ENCODE peak calls at places on chromosome 2, in eight cellular contexts. One of them, this sample, is unnamed.

GRCh38 chr2:6879011-6879410 is 1.4 kb downstream of the RSAD2 start:
- DNase-seq in breast epithelium: no peak
- DNase-seq in AG04449: no peak
- DNase-seq in cardiac muscle cell: no peak
- DNase-seq in brain microvascular endothelial cell: no peak
- DNase-seq in PC-3: no peak
- DNase-seq in AG10803: no peak
- DNase-seq in HCT116: no peak
- DNase-seq in this sample: peak

GRCh38 chr2:165745916-165746315 is 48.1 kb downstream of the GALNT3 start:
- DNase-seq in breast epithelium: no peak
- DNase-seq in AG04449: no peak
- DNase-seq in cardiac muscle cell: no peak
- DNase-seq in brain microvascular endothelial cell: no peak
- DNase-seq in PC-3: peak
- DNase-seq in AG10803: peak
- DNase-seq in HCT116: no peak
- DNase-seq in this sample: peak

GRCh38 chr2:176642074-176642473 is 372.8 kb downstream of the MTX2 start:
- DNase-seq in breast epithelium: no peak
- DNase-seq in AG04449: peak
- DNase-seq in cardiac muscle cell: no peak
- DNase-seq in brain microvascular endothelial cell: peak
- DNase-seq in PC-3: peak
- DNase-seq in AG10803: peak
- DNase-seq in HCT116: no peak
- DNase-seq in this sample: no peak

GRCh38 chr2:120104002-120104467 is 91.2 kb downstream of the EPB41L5 start:
- DNase-seq in breast epithelium: no peak
- DNase-seq in AG04449: peak
- DNase-seq in cardiac muscle cell: no peak
- DNase-seq in brain microvascular endothelial cell: peak
- DNase-seq in PC-3: peak
- DNase-seq in AG10803: peak
- DNase-seq in HCT116: no peak
- DNase-seq in this sample: peak

GRCh38 chr2:201966691-201967388 is 66.8 kb upstream of the FZD7 start:
- DNase-seq in breast epithelium: no peak
- DNase-seq in AG04449: no peak
- DNase-seq in cardiac muscle cell: no peak
- DNase-seq in brain microvascular endothelial cell: no peak
- DNase-seq in PC-3: peak
- DNase-seq in AG10803: no peak
- DNase-seq in HCT116: no peak
- DNase-seq in this sample: no peak

GRCh38 chr2:173239644-173240043 is 115.0 kb upstream of the CDCA7 start:
- DNase-seq in breast epithelium: no peak
- DNase-seq in AG04449: no peak
- DNase-seq in cardiac muscle cell: no peak
- DNase-seq in brain microvascular endothelial cell: peak
- DNase-seq in PC-3: no peak
- DNase-seq in AG10803: no peak
- DNase-seq in HCT116: no peak
- DNase-seq in this sample: peak

GRCh38 chr2:34003795-34004194 is 404.7 kb upstream of the FAM98A start:
- DNase-seq in breast epithelium: no peak
- DNase-seq in AG04449: no peak
- DNase-seq in cardiac muscle cell: no peak
- DNase-seq in brain microvascular endothelial cell: no peak
- DNase-seq in PC-3: no peak
- DNase-seq in AG10803: no peak
- DNase-seq in HCT116: no peak
- DNase-seq in this sample: no peak

GRCh38 chr2:121881950-121882349 is 126.5 kb downstream of the TSN start:
- DNase-seq in breast epithelium: no peak
- DNase-seq in AG04449: no peak
- DNase-seq in cardiac muscle cell: no peak
- DNase-seq in brain microvascular endothelial cell: no peak
- DNase-seq in PC-3: no peak
- DNase-seq in AG10803: no peak
- DNase-seq in HCT116: no peak
- DNase-seq in this sample: no peak

GRCh38 chr2:65351948-65352595 is 80.3 kb downstream of the SPRED2 start:
- DNase-seq in breast epithelium: no peak
- DNase-seq in AG04449: no peak
- DNase-seq in cardiac muscle cell: no peak
- DNase-seq in brain microvascular endothelial cell: no peak
- DNase-seq in PC-3: no peak
- DNase-seq in AG10803: no peak
- DNase-seq in HCT116: no peak
- DNase-seq in this sample: no peak

GRCh38 chr2:234288974-234289455 is 207.9 kb downstream of the ARL4C start:
- DNase-seq in breast epithelium: no peak
- DNase-seq in AG04449: no peak
- DNase-seq in cardiac muscle cell: peak
- DNase-seq in brain microvascular endothelial cell: peak
- DNase-seq in PC-3: peak
- DNase-seq in AG10803: peak
- DNase-seq in HCT116: peak
- DNase-seq in this sample: no peak

GRCh38 chr2:230922951-230923717 is 1.9 kb downstream of the GPR55 start:
- DNase-seq in breast epithelium: no peak
- DNase-seq in AG04449: no peak
- DNase-seq in cardiac muscle cell: no peak
- DNase-seq in brain microvascular endothelial cell: no peak
- DNase-seq in PC-3: no peak
- DNase-seq in AG10803: no peak
- DNase-seq in HCT116: no peak
- DNase-seq in this sample: no peak

GRCh38 chr2:98921062-98921461 is 15.0 kb downstream of the CRACDL start:
- DNase-seq in breast epithelium: no peak
- DNase-seq in AG04449: no peak
- DNase-seq in cardiac muscle cell: no peak
- DNase-seq in brain microvascular endothelial cell: no peak
- DNase-seq in PC-3: no peak
- DNase-seq in AG10803: no peak
- DNase-seq in HCT116: no peak
- DNase-seq in this sample: no peak

GRCh38 chr2:12675352-12675795 is 41.4 kb upstream of the TRIB2 start:
- DNase-seq in breast epithelium: no peak
- DNase-seq in AG04449: no peak
- DNase-seq in cardiac muscle cell: no peak
- DNase-seq in brain microvascular endothelial cell: peak
- DNase-seq in PC-3: peak
- DNase-seq in AG10803: no peak
- DNase-seq in HCT116: no peak
- DNase-seq in this sample: no peak

GRCh38 chr2:68287580-68288441 is 31.9 kb downstream of the CNRIP1 start:
- DNase-seq in breast epithelium: no peak
- DNase-seq in AG04449: no peak
- DNase-seq in cardiac muscle cell: peak
- DNase-seq in brain microvascular endothelial cell: no peak
- DNase-seq in PC-3: peak
- DNase-seq in AG10803: peak
- DNase-seq in HCT116: no peak
- DNase-seq in this sample: peak

GRCh38 chr2:10083692-10084566 is 3.7 kb upstream of the CYS1 start:
- DNase-seq in breast epithelium: no peak
- DNase-seq in AG04449: no peak
- DNase-seq in cardiac muscle cell: no peak
- DNase-seq in brain microvascular endothelial cell: no peak
- DNase-seq in PC-3: no peak
- DNase-seq in AG10803: no peak
- DNase-seq in HCT116: no peak
- DNase-seq in this sample: no peak

GRCh38 chr2:60453301-60453700 is 100.2 kb downstream of the BCL11A start:
- DNase-seq in breast epithelium: no peak
- DNase-seq in AG04449: no peak
- DNase-seq in cardiac muscle cell: peak
- DNase-seq in brain microvascular endothelial cell: no peak
- DNase-seq in PC-3: no peak
- DNase-seq in AG10803: no peak
- DNase-seq in HCT116: no peak
- DNase-seq in this sample: no peak

GRCh38 chr2:186696337-186696736 is 2.5 kb downstream of the FAM171B start:
- DNase-seq in breast epithelium: no peak
- DNase-seq in AG04449: no peak
- DNase-seq in cardiac muscle cell: no peak
- DNase-seq in brain microvascular endothelial cell: no peak
- DNase-seq in PC-3: no peak
- DNase-seq in AG10803: no peak
- DNase-seq in HCT116: no peak
- DNase-seq in this sample: no peak

GRCh38 chr2:132676999-132677398 is 7.0 kb upstream of the LYPD1 start:
- DNase-seq in breast epithelium: no peak
- DNase-seq in AG04449: no peak
- DNase-seq in cardiac muscle cell: no peak
- DNase-seq in brain microvascular endothelial cell: no peak
- DNase-seq in PC-3: peak
- DNase-seq in AG10803: no peak
- DNase-seq in HCT116: no peak
- DNase-seq in this sample: no peak
- TF ChIP-seq CTCF in breast epithelium: no peak
- TF ChIP-seq CTCF in AG04449: no peak
- TF ChIP-seq CTCF in cardiac muscle cell: no peak
- TF ChIP-seq CTCF in brain microvascular endothelial cell: no peak
- TF ChIP-seq CTCF in PC-3: peak
- TF ChIP-seq CTCF in AG10803: peak
- TF ChIP-seq CTCF in HCT116: peak
- TF ChIP-seq CTCF in this sample: peak

GRCh38 chr2:55233658-55233940 is 1.1 kb downstream of the RPS27A start:
- DNase-seq in breast epithelium: no peak
- DNase-seq in AG04449: no peak
- DNase-seq in cardiac muscle cell: no peak
- DNase-seq in brain microvascular endothelial cell: no peak
- DNase-seq in PC-3: no peak
- DNase-seq in AG10803: no peak
- DNase-seq in HCT116: no peak
- DNase-seq in this sample: no peak
- H3K4me3 ChIP-seq in breast epithelium: peak
- H3K4me3 ChIP-seq in AG04449: peak
- H3K4me3 ChIP-seq in cardiac muscle cell: peak
- H3K4me3 ChIP-seq in brain microvascular endothelial cell: peak
- H3K4me3 ChIP-seq in PC-3: peak
- H3K4me3 ChIP-seq in AG10803: peak
- H3K4me3 ChIP-seq in HCT116: peak
- H3K4me3 ChIP-seq in this sample: peak

DNA sequence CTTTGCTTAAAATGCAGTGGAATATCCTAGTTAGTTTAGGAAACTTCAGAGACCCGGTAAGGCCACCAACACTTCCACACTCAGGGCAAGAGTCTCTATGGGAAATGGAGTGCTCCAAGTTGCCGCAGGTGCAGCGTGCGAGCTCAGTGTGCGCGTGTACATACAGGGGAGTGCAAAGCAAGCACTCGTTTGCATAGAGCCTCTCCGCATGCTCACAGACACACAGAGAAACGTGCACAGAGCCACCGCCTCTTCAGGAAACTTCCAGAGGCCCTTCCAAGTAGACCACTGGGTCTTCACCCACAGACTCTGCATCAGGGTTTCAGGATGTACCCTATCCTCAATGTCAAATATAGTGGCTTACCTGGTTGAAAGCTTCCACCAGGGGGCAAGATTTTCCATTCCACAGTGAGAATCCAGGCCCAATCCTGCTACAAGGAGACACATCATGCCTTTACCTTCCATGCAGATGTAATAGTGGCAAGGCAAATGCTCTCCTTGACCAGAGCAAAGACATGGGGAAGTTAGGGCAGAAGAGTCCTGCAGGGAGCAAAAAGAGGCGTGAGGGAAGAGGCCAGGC is 513.0 kb upstream of the MYT1L start:
- DNase-seq in breast epithelium: no peak
- DNase-seq in AG04449: no peak
- DNase-seq in cardiac muscle cell: peak
- DNase-seq in brain microvascular endothelial cell: no peak
- DNase-seq in PC-3: peak
- DNase-seq in AG10803: no peak
- DNase-seq in HCT116: peak
- DNase-seq in this sample: no peak
- TF ChIP-seq CTCF in breast epithelium: no peak
- TF ChIP-seq CTCF in AG04449: no peak
- TF ChIP-seq CTCF in cardiac muscle cell: peak
- TF ChIP-seq CTCF in brain microvascular endothelial cell: no peak
- TF ChIP-seq CTCF in PC-3: peak
- TF ChIP-seq CTCF in AG10803: no peak
- TF ChIP-seq CTCF in HCT116: peak
- TF ChIP-seq CTCF in this sample: no peak

DNA sequence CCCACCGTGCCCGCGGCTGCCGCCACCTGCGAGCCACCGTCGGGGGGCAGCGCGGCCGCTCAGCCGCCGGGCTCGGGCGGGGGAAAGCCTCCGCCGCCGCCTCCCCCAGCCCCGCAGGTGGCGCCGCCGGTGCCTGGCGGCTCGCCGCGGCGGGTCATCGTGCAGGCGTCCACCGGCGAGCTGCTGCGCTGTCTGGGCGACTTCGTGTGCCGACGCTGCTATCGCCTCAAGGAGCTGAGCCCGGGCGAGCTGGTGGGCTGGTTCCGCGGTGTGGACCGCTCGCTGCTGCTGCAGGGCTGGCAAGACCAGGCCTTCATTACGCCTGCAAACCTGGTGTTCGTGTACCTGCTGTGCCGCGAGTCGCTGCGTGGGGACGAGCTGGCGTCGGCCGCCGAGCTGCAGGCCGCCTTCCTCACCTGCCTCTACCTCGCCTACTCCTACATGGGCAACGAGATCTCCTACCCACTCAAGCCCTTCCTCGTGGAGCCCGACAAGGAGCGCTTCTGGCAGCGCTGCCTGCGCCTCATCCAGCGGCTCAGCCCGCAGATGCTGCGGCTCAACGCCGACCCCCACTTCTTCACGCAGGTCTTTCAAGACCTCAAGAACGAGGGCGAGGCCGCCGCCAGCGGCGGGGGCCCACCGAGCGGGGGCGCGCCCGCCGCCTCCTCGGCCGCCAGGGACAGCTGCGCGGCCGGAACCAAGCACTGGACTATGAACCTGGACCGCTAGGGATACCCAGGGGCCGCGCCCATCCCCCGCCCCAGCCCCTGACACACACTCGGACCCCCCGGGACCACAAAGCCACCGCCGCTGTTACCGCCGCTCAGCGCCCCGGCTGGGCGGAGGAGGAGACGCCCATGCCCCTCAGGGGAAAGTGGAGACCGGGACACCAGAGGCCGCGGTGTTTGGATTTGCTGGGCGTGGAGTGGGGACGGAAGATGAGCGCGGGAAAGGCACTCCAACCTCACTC is 1.0 kb downstream of the CDK5R2 start:
- DNase-seq in breast epithelium: no peak
- DNase-seq in AG04449: no peak
- DNase-seq in cardiac muscle cell: no peak
- DNase-seq in brain microvascular endothelial cell: no peak
- DNase-seq in PC-3: no peak
- DNase-seq in AG10803: no peak
- DNase-seq in HCT116: no peak
- DNase-seq in this sample: no peak
- H3K4me3 ChIP-seq in breast epithelium: no peak
- H3K4me3 ChIP-seq in AG04449: no peak
- H3K4me3 ChIP-seq in cardiac muscle cell: peak
- H3K4me3 ChIP-seq in brain microvascular endothelial cell: no peak
- H3K4me3 ChIP-seq in PC-3: peak
- H3K4me3 ChIP-seq in AG10803: no peak
- H3K4me3 ChIP-seq in HCT116: no peak
- H3K4me3 ChIP-seq in this sample: no peak

GRCh38 chr2:102848366-102848839 is 86.6 kb downstream of the TMEM182 start:
- DNase-seq in breast epithelium: no peak
- DNase-seq in AG04449: no peak
- DNase-seq in cardiac muscle cell: peak
- DNase-seq in brain microvascular endothelial cell: peak
- DNase-seq in PC-3: peak
- DNase-seq in AG10803: no peak
- DNase-seq in HCT116: no peak
- DNase-seq in this sample: peak
- TF ChIP-seq CTCF in breast epithelium: no peak
- TF ChIP-seq CTCF in AG04449: no peak
- TF ChIP-seq CTCF in cardiac muscle cell: no peak
- TF ChIP-seq CTCF in brain microvascular endothelial cell: peak
- TF ChIP-seq CTCF in PC-3: peak
- TF ChIP-seq CTCF in AG10803: no peak
- TF ChIP-seq CTCF in HCT116: no peak
- TF ChIP-seq CTCF in this sample: peak

This sample was measured in retinal pigment epithelial cell.